ENCODE peak calls at places on chromosome 11, in seven cellular contexts. O is effector memory CD4-positive, alpha-beta T cell; X is NCI-H748 treated with DMSO at 0.1 percent for 48 hours; S is cardiac septum; M is NCI-H187 treated with DMSO at 0.1 percent for 48 hours; L is astrocyte; B is NCI-H446 treated with DMSO at 0.1 percent for 48 hours. F is an unnamed sample.

GRCh38 chr11:75583710-75584658 is 21.9 kb downstream of the SERPINH1 start:
- DNase-seq in M (peak; percentile 54), O (no peak), L (peak; percentile 76), B (no peak), S (peak; percentile 81), X (peak; percentile 20), F (peak; percentile 85)

GRCh38 chr11:60390389-60390788 is 5.9 kb upstream of the MS4A14 start:
- DNase-seq in B (no peak), S (no peak), M (no peak), O (no peak), L (no peak), X (no peak), F (no peak)

GRCh38 chr11:59822989-59823566 is 12.5 kb upstream of the MRPL16 start:
- DNase-seq in B (peak; percentile 32), X (peak; percentile 17), S (no peak), O (no peak), M (no peak), L (peak; percentile 33), F (no peak)

GRCh38 chr11:119493712-119494111 is 70.7 kb upstream of the THY1 start:
- DNase-seq in O (no peak), B (no peak), X (no peak), L (no peak), S (no peak), M (no peak), F (no peak)

GRCh38 chr11:82842019-82842418 is 58.2 kb downstream of the PRCP start:
- DNase-seq in S (no peak), M (no peak), B (no peak), X (no peak), L (no peak), O (no peak), F (no peak)

GRCh38 chr11:61919841-61920631 is 2.7 kb upstream of the RAB3IL1 start:
- DNase-seq in B (no peak), M (no peak), X (no peak), O (no peak), S (no peak), L (no peak), F (no peak)

GRCh38 chr11:5367461-5368074 is 16.0 kb upstream of the OR51M1 start:
- DNase-seq in X (no peak), L (peak; percentile 90), M (no peak), B (no peak), S (no peak), O (no peak), F (no peak)

GRCh38 chr11:67522844-67523555 is at the start of gene CABP2:
- DNase-seq in O (no peak), M (no peak), X (no peak), S (no peak), B (no peak), L (no peak), F (no peak)

GRCh38 chr11:18394928-18395734 is 768 bp downstream of the LDHA start:
- DNase-seq in L (peak; percentile 7), M (no peak), X (no peak), S (no peak), O (peak; percentile 5), B (no peak), F (no peak)

GRCh38 chr11:59534676-59535075 is 23.3 kb downstream of the OR4D9 start:
- DNase-seq in B (no peak), S (no peak), X (no peak), L (no peak), M (no peak), O (no peak), F (no peak)

GRCh38 chr11:1398506-1399235 is 8.9 kb downstream of the BRSK2 start:
- DNase-seq in B (no peak), M (no peak), O (no peak), L (no peak), X (no peak), S (no peak), F (no peak)

GRCh38 chr11:109864161-109864661 is 229.0 kb upstream of the ZC3H12C start:
- DNase-seq in O (no peak), L (peak; percentile 82), X (no peak), B (no peak), M (no peak), S (no peak), F (no peak)

GRCh38 chr11:131373326-131373725 is 2.9 kb downstream of the NTM start:
- DNase-seq in X (no peak), S (no peak), B (no peak), O (no peak), M (no peak), L (no peak), F (no peak)

GRCh38 chr11:76410771-76411423 is 29.8 kb downstream of the GVQW3 start:
- DNase-seq in M (peak; percentile 49), B (peak; percentile 71), X (no peak), L (no peak), O (no peak), S (no peak), F (no peak)

GRCh38 chr11:35622070-35622469 is 3.8 kb downstream of the FJX1 start:
- DNase-seq in L (peak; percentile 89), S (no peak), B (no peak), X (no peak), O (no peak), M (no peak), F (no peak)

GRCh38 chr11:8613036-8613435 is 19.0 kb upstream of the STK33 start:
- DNase-seq in B (no peak), O (no peak), M (no peak), L (peak; percentile 2), X (no peak), S (no peak), F (no peak)

GRCh38 chr11:44899959-44900358 is 50.7 kb downstream of the TP53I11 start:
- DNase-seq in L (peak; percentile 72), B (peak; percentile 49), S (no peak), M (no peak), X (no peak), O (peak; percentile 14), F (no peak)

GRCh38 chr11:80086496-80087055 is 645.7 kb upstream of the TENM4 start:
- DNase-seq in L (no peak), S (no peak), M (no peak), O (no peak), X (no peak), B (no peak), F (no peak)

GRCh38 chr11:733072-733471 is 14.2 kb upstream of the TALDO1 start:
- DNase-seq in L (no peak), S (no peak), O (no peak), X (no peak), M (no peak), B (no peak), F (no peak)

GRCh38 chr11:70335511-70335910 is 62.8 kb upstream of the CTTN start:
- DNase-seq in L (no peak), M (no peak), X (no peak), O (no peak), S (no peak), B (no peak), F (no peak)

GRCh38 chr11:109808569-109808968 is 284.6 kb upstream of the ZC3H12C start:
- DNase-seq in O (no peak), M (no peak), L (peak; percentile 51), X (no peak), B (no peak), S (no peak), F (no peak)

GRCh38 chr11:76624515-76625379 is 45.8 kb downstream of the LRRC32 start:
- DNase-seq in M (no peak), X (no peak), L (no peak), O (no peak), B (no peak), S (peak; percentile 57), F (no peak)

GRCh38 chr11:7154881-7155344 is 66.1 kb downstream of the RBMXL2 start:
- DNase-seq in X (no peak), L (no peak), S (no peak), M (no peak), B (peak; percentile 71), O (no peak), F (no peak)

GRCh38 chr11:5679811-5680210 is 5.1 kb downstream of the TRIM5 start:
- DNase-seq in S (no peak), X (no peak), O (no peak), B (no peak), M (no peak), L (peak; percentile 8), F (no peak)

GRCh38 chr11:65699306-65699705 is 12.7 kb upstream of the KAT5 start:
- DNase-seq in M (no peak), O (no peak), L (no peak), B (peak; percentile 14), S (no peak), X (no peak), F (peak; percentile 31)

GRCh38 chr11:392102-392777 is 1.8 kb upstream of the PKP3 start:
- DNase-seq in L (no peak), S (no peak), M (no peak), O (no peak), X (no peak), B (no peak), F (no peak)

GRCh38 chr11:1342946-1343345 is 33.5 kb upstream of the TOLLIP start:
- DNase-seq in X (no peak), L (no peak), B (no peak), M (no peak), S (no peak), O (no peak), F (peak; percentile 32)

GRCh38 chr11:82765466-82766034 is 31.9 kb upstream of the FAM181B start:
- DNase-seq in S (no peak), L (no peak), X (no peak), B (no peak), M (no peak), O (no peak), F (no peak)

F was measured in upper lobe of right lung.